ENCODE peak calls at places on chromosome X, in eight cellular contexts. U is WTC11; X is fibroblast of the conjunctiva; T is Peyer's patch; G is NCI-H2081; P is OCI-LY7; W is T-helper 2 cell; K is activated CD8-positive, alpha-beta memory T cell treated with anti-CD3 and anti-CD28 coated beads, Interleukin-2, amount 50 U/mL, for 48 hours. M is an unnamed sample.
A peak's percentile ranks its signal among the peaks of the same experiment; 100 is the strongest.

GRCh38 chrX:132622130-132622529 is 133.3 kb upstream of the MBNL3 start:
- DNase-seq in W (no peak), P (no peak), X (no peak), G (no peak), K (peak; percentile 56), U (no peak), T (no peak), M (no peak)

GRCh38 chrX:150871341-150871811 is 27.1 kb downstream of the CD99L2 start:
- DNase-seq in T (no peak), X (no peak), P (no peak), W (no peak), G (no peak), U (no peak), K (no peak), M (no peak)

GRCh38 chrX:79573760-79574159 is 206.6 kb upstream of the ITM2A start:
- DNase-seq in P (no peak), X (no peak), U (no peak), W (no peak), G (no peak), K (no peak), T (no peak), M (no peak)

GRCh38 chrX:19876962-19877361 is 10.4 kb downstream of the SH3KBP1 start:
- DNase-seq in X (no peak), P (no peak), U (no peak), T (no peak), G (no peak), K (no peak), W (no peak), M (no peak)

GRCh38 chrX:10450229-10450958 is 170.0 kb downstream of the MID1 start:
- DNase-seq in K (no peak), G (no peak), U (no peak), W (no peak), T (no peak), P (no peak), X (peak; percentile 72), M (no peak)

GRCh38 chrX:16992902-16993301 is 46.4 kb downstream of the REPS2 start:
- DNase-seq in W (no peak), P (no peak), K (no peak), G (no peak), X (no peak), T (no peak), U (no peak), M (no peak)

GRCh38 chrX:104112326-104112951 is at the start of gene ZCCHC18:
- DNase-seq in P (peak; percentile 70), G (peak; percentile 88), X (no peak), U (peak; percentile 72), T (peak; percentile 67), K (peak; percentile 68), W (no peak), M (peak; percentile 3)

GRCh38 chrX:63664741-63665140 is 120.3 kb downstream of the ARHGEF9 start:
- DNase-seq in G (no peak), T (no peak), X (no peak), P (no peak), W (no peak), K (no peak), U (no peak), M (no peak)

GRCh38 chrX:47643926-47644325 is 6.4 kb downstream of the ELK1 start:
- DNase-seq in T (no peak), P (no peak), G (peak; percentile 16), K (no peak), U (no peak), X (peak; percentile 21), W (no peak), M (no peak)

GRCh38 chrX:72060196-72060974 is 71.3 kb downstream of the RTL5 start:
- DNase-seq in W (no peak), T (no peak), K (no peak), G (no peak), U (peak; percentile 50), P (no peak), X (no peak), M (no peak)

GRCh38 chrX:12819231-12819630 is 28.0 kb downstream of the PRPS2 start:
- DNase-seq in U (no peak), X (no peak), P (no peak), G (no peak), K (no peak), T (no peak), W (no peak), M (no peak)

GRCh38 chrX:8273451-8273894 is 102.4 kb upstream of the VCX2 start:
- DNase-seq in G (no peak), X (no peak), P (no peak), T (no peak), W (no peak), K (no peak), U (no peak), M (no peak)

GRCh38 chrX:72094894-72095293 is 36.8 kb downstream of the RTL5 start:
- DNase-seq in W (peak; percentile 76), P (no peak), K (no peak), G (peak; percentile 12), T (peak; percentile 74), U (no peak), X (no peak), M (no peak)

GRCh38 chrX:152220612-152221011 is 82.2 kb upstream of the MAGEA10 start:
- DNase-seq in G (no peak), P (no peak), W (no peak), T (no peak), X (peak; percentile 1), U (no peak), K (no peak), M (no peak)

GRCh38 chrX:85592980-85593379 is 213.5 kb upstream of the POF1B start:
- DNase-seq in X (no peak), U (no peak), P (no peak), W (no peak), T (no peak), K (no peak), G (no peak), M (no peak)

GRCh38 chrX:153588021-153588781 is 10.7 kb downstream of the CCNQ start:
- DNase-seq in K (no peak), G (no peak), X (no peak), W (no peak), U (no peak), P (no peak), T (no peak), M (peak; percentile 43)

GRCh38 chrX:48786341-48786800 is at the start of gene GATA1:
- DNase-seq in P (no peak), T (no peak), W (no peak), K (no peak), X (no peak), U (no peak), G (no peak), M (no peak)

GRCh38 chrX:150146271-150146888 is 208.1 kb upstream of the EOLA2 start:
- DNase-seq in U (peak; percentile 34), G (no peak), X (no peak), K (no peak), T (no peak), P (no peak), W (no peak), M (no peak)

GRCh38 chrX:53430231-53430630 is 3.9 kb downstream of the HSD17B10 start:
- DNase-seq in U (no peak), T (no peak), K (no peak), X (no peak), W (no peak), G (no peak), P (no peak), M (no peak)

GRCh38 chrX:70422886-70423336 is at the start of gene GDPD2:
- DNase-seq in X (no peak), G (peak; percentile 49), K (no peak), P (no peak), W (no peak), U (peak; percentile 64), T (peak; percentile 61), M (no peak)

GRCh38 chrX:964831-965416 is 247.5 kb downstream of the CRLF2 start:
- DNase-seq in K (no peak), X (no peak), T (no peak), U (no peak), P (no peak), W (no peak), G (no peak), M (no peak)

GRCh38 chrX:87732133-87732532 is 214.5 kb downstream of the KLHL4 start:
- DNase-seq in T (no peak), X (no peak), G (no peak), W (no peak), U (no peak), K (no peak), P (no peak), M (no peak)

M was measured in prostate gland.